ENCODE peak calls at places on chromosomes 2 and 18, in four cellular contexts. D is AG04450, R is ovary, Z is dorsolateral prefrontal cortex. T is an unnamed sample. For H3K27me3, the result is how much of the 10 kb centered on the place peaks cover.

GRCh38 chr2:227414846-227415245 is 27.1 kb upstream of the SCYGR1 start:
- DNase-seq in R (no peak), Z (no peak), D (no peak), T (no peak)

GRCh38 chr2:212064318-212064717 is 474.3 kb downstream of the ERBB4 start:
- DNase-seq in Z (no peak), R (no peak), D (no peak), T (no peak)

GRCh38 chr2:233165895-233166661 is 85.4 kb upstream of the ATG16L1 start:
- DNase-seq in Z (no peak), R (no peak), D (no peak), T (no peak)

GRCh38 chr2:240532032-240532775 is 25.6 kb downstream of the ANKMY1 start:
- DNase-seq in R (no peak), D (no peak), Z (no peak), T (no peak)

GRCh38 chr18:47882641-47883040 is 47.8 kb downstream of the SMAD2 start:
- DNase-seq in Z (no peak), D (no peak), R (no peak), T (no peak)

GRCh38 chr18:70332694-70333093 is 43.8 kb downstream of the SOCS6 start:
- DNase-seq in D (no peak), Z (no peak), R (no peak), T (no peak)

GRCh38 chr2:196935421-196935820 is 8.9 kb upstream of the PGAP1 start:
- DNase-seq in R (no peak), D (no peak), Z (no peak), T (no peak)

GRCh38 chr18:24022141-24022540 is 7.6 kb downstream of the TTC39C start:
- DNase-seq in D (no peak), Z (no peak), R (no peak), T (no peak)

GRCh38 chr18:76259012-76259568 is 236.0 kb downstream of the ZNF516 start:
- DNase-seq in Z (no peak), D (no peak), R (no peak), T (no peak)

GRCh38 chr2:29920631-29921559 is 491 bp downstream of the ALK start:
- DNase-seq in D (no peak), R (no peak), Z (peak), T (peak)

GRCh38 chr2:156647377-156648010 is 211.3 kb downstream of the GPD2 start:
- DNase-seq in Z (no peak), D (no peak), R (no peak), T (no peak)

GRCh38 chr18:49819768-49820662 is 6.7 kb upstream of the ACAA2 start:
- DNase-seq in R (no peak), D (no peak), Z (no peak), T (no peak)

GRCh38 chr18:64639536-64639935 is 490.6 kb upstream of the LINC00305 start:
- DNase-seq in R (no peak), Z (no peak), D (no peak), T (no peak)

GRCh38 chr18:13984080-13984479 is 68.7 kb upstream of the MC2R start:
- DNase-seq in R (no peak), D (no peak), Z (no peak), T (no peak)

GRCh38 chr2:192828947-192829346 is 634.2 kb upstream of the TMEFF2 start:
- DNase-seq in D (no peak), Z (peak), R (no peak), T (no peak)

GRCh38 chr2:120405769-120406119 is 59.8 kb downstream of the INHBB start:
- DNase-seq in D (no peak), Z (no peak), R (no peak), T (no peak)

GRCh38 chr18:56841836-56842235 is 190.7 kb downstream of the WDR7 start:
- DNase-seq in D (no peak), Z (no peak), R (no peak), T (no peak)

GRCh38 chr2:105858868-105859693 is 114.4 kb downstream of the NCK2 start:
- DNase-seq in R (no peak), D (no peak), Z (no peak), T (no peak)

GRCh38 chr2:207375207-207375875 is 154.4 kb upstream of the CREB1 start:
- DNase-seq in Z (no peak), D (no peak), R (no peak), T (no peak)

GRCh38 chr2:235270951-235271350 is 222.9 kb upstream of the AGAP1 start:
- DNase-seq in D (no peak), R (no peak), Z (no peak), T (peak)

GRCh38 chr18:35750929-35751328 is 169.4 kb downstream of the GALNT1 start:
- DNase-seq in R (no peak), D (no peak), Z (no peak), T (no peak)

GRCh38 chr18:35755369-35755768 is 173.8 kb downstream of the GALNT1 start:
- DNase-seq in Z (no peak), D (no peak), R (no peak), T (no peak)

GRCh38 chr18:35754464-35754863 is 172.9 kb downstream of the GALNT1 start:
- DNase-seq in D (no peak), Z (no peak), R (no peak), T (no peak)

GRCh38 chr18:35753306-35753910 is 171.9 kb downstream of the GALNT1 start:
- DNase-seq in Z (no peak), R (no peak), D (no peak), T (no peak)

DNA sequence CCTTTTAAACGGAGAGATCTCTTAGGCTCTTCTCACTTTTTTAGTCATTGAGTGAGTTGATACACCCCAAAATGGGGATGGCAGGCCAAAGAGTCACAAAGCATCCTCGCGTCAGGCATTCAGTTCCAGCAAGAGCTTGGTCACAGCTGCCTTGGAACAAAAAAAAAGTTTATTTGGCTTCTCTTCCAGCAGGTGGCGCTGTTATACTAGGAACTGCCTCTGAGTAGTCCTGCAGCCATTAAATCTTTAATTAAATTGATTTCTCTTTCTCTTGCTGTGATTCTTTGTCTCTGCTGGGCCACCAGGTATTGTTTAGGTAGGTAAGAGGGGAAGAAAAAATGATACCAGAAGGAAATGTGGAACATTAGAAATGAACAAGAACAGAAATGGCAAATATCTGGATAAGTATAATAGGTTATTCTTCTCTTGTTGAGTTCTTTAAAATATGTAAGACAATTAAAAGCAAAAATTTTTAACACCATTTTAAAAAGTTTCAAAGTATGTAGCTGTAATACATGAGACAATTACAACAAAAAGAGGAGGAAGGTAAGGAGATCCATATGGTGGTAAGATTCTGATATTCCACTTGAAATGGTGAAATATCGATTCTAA is 175.1 kb downstream of the GALNT1 start:
- DNase-seq in D (peak), Z (peak), R (no peak), T (no peak)
- TF ChIP-seq CTCF in D (peak), Z (peak), R (peak), T (peak)

DNA sequence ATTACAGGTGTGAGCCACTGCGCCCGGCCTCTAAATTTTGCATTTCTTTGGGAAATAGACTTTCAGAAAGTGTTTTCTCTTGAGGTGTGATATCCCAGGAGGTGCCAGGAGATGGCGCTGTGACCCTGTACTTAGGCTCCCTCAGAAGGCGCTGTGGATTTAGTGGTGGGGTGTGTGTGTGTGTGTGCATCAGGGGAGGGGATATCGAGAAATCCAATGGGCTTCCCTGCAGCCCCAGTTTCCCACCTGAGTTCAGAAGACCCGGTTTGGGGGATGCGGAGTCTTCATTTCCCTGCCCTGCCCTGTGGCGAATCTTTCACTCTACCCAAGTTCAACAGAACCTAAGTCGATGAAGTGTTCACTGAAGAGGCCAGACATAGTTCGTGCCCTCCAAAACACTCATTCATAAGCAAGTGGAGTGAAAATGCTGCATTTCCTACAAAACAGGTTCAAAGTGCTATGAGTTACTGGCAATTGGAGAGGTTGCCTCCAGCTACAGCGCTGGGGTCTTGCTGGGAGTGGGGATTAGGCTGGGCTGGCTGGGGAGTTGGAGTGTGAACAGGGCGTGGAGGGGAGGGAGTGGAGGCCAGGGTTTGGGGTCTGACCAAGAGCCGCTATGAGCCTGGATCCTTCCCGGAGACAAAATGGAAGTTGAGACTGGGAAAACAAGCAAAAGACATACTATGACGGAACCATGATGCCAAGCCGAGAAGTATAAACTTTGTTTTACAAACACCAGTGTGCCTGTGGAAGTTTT is 6.5 kb upstream of the WNT6 start:
- DNase-seq in R (peak), Z (peak), D (peak), T (no peak)
- H3K27me3 ChIP-seq in R (under half), Z (under half), D (half or more), T (under half)

DNA sequence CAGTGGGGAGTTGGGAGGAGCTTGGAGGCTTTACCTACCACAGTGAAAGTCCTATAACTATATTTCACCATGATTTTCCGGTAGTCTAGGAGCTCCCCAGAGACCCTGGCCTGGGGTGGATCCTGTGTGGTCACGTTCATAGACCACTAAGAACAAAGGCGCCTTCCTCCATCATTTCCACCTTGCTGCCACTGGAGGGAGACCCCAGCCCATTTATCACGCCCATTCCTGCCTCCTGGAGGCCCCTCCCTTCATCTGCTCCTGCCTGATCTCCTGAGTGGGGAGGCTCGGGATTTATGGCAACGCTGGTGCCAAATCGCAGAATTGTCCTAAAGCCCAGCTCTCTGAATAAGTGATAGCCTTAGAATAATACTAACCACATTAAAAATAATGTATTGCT is 507.6 kb upstream of the SPHKAP start:
- DNase-seq in R (no peak), Z (no peak), D (no peak), T (no peak)
- TF ChIP-seq CTCF in R (no peak), Z (no peak), D (peak), T (no peak)

GRCh38 chr2:72933207-72933606 is 15.9 kb downstream of the EMX1 start:
- DNase-seq in D (no peak), Z (peak), R (no peak), T (no peak)
- H3K27me3 ChIP-seq in D (under half), Z (under half), R (under half), T (under half)

GRCh38 chr18:627211-627610 is 30.2 kb upstream of the TYMS start:
- DNase-seq in Z (no peak), D (no peak), R (no peak), T (no peak)

GRCh38 chr18:634551-635045 is 22.9 kb upstream of the TYMS start:
- DNase-seq in R (no peak), Z (no peak), D (no peak), T (no peak)

GRCh38 chr18:623760-624620 is 27.2 kb downstream of the CLUL1 start:
- DNase-seq in D (peak), Z (peak), R (peak), T (peak)

GRCh38 chr18:631560-631959 is 25.9 kb upstream of the TYMS start:
- DNase-seq in D (no peak), R (no peak), Z (no peak), T (no peak)

GRCh38 chr18:629303-630150 is 27.9 kb upstream of the TYMS start:
- DNase-seq in R (no peak), D (no peak), Z (no peak), T (no peak)
- TF ChIP-seq CTCF in R (no peak), D (peak), Z (peak), T (peak)

DNA sequence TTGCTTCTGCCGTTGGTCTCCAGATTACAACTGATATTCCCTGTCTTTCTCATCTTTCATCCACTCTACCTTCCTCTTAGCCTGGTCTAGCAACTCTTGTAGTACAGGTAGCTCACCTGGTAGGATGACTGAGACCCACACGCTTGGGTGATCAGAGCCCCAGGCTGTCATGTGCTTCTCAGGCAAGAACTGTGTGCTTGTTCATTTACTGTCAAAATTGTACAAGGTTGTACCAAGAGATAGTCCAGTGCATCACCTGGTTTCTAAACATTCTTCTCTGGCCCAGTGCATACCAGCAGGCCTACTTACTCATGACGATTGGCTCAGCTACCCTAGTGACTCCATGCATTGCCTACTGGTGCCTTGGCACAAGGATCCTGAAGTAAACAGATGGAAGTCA is 482.0 kb upstream of the MEIS1 start:
- DNase-seq in Z (no peak), D (no peak), R (no peak), T (no peak)
- H3K27me3 ChIP-seq in Z (under half), D (under half), R (under half), T (under half)